ENCODE peak calls at places on chromosomes 16 and 17, in eight cellular contexts. K, Q, Y, C, E, I, L and P are unnamed samples.

GRCh38 chr16:26981266-26981938 is 85.3 kb upstream of the C16orf82 start:
- DNase-seq in C (no peak), L (no peak), I (no peak), K (no peak), E (no peak), Y (no peak), Q (no peak), P (no peak)

GRCh38 chr17:54948380-54948779 is 20.1 kb downstream of the COX11 start:
- DNase-seq in Q (no peak), L (no peak), C (no peak), I (no peak), K (no peak), E (no peak), Y (no peak), P (no peak)

GRCh38 chr17:27526603-27527002 is 70.4 kb downstream of the KSR1 start:
- DNase-seq in K (no peak), Y (peak; percentile 64), Q (peak; percentile 48), L (no peak), I (peak; percentile 35), E (no peak), C (no peak), P (no peak)

GRCh38 chr16:29012913-29013641 is 28.2 kb downstream of the LAT start:
- DNase-seq in C (peak; percentile 62), Q (no peak), L (no peak), Y (no peak), K (no peak), I (no peak), E (no peak), P (no peak)

GRCh38 chr17:12089809-12090384 is 69.2 kb downstream of the MAP2K4 start:
- DNase-seq in E (no peak), I (no peak), Q (no peak), L (no peak), K (no peak), Y (no peak), C (no peak), P (no peak)

GRCh38 chr17:2986925-2987324 is 76.5 kb downstream of the OR1D5 start:
- DNase-seq in Q (no peak), K (no peak), Y (no peak), E (no peak), I (no peak), C (no peak), L (no peak), P (no peak)

GRCh38 chr17:61345081-61345480 is 54.6 kb upstream of the TBX2 start:
- DNase-seq in E (no peak), I (no peak), Y (no peak), L (no peak), K (no peak), C (no peak), Q (no peak), P (no peak)

GRCh38 chr17:4209611-4210010 is 54.2 kb downstream of the ANKFY1 start:
- DNase-seq in Q (peak; percentile 32), I (peak; percentile 56), C (no peak), Y (no peak), L (no peak), E (no peak), K (peak; percentile 50), P (no peak)

GRCh38 chr16:24766057-24766456 is 36.6 kb downstream of the TNRC6A start:
- DNase-seq in E (no peak), K (no peak), I (no peak), C (no peak), Y (no peak), L (no peak), Q (no peak), P (no peak)

GRCh38 chr17:4519361-4519788 is 20.7 kb downstream of the SPNS2 start:
- DNase-seq in I (peak; percentile 83), L (no peak), Y (no peak), E (no peak), Q (peak; percentile 84), C (no peak), K (no peak), P (no peak)

GRCh38 chr16:56202036-56202435 is 10.7 kb downstream of the GNAO1 start:
- DNase-seq in Q (no peak), K (no peak), L (no peak), Y (peak; percentile 21), C (peak; percentile 59), I (no peak), E (no peak), P (no peak)

GRCh38 chr16:49859139-49859947 is 3.4 kb upstream of the ZNF423 start:
- DNase-seq in L (no peak), I (peak; percentile 87), E (peak; percentile 50), Q (peak; percentile 86), K (no peak), Y (no peak), C (no peak), P (no peak)

GRCh38 chr17:38598536-38598935 is 7.2 kb downstream of the SRCIN1 start:
- DNase-seq in Q (no peak), C (no peak), I (no peak), K (no peak), L (no peak), Y (peak; percentile 37), E (peak; percentile 69), P (peak; percentile 93)

GRCh38 chr17:413706-414440 is 61.3 kb upstream of the RPH3AL start:
- DNase-seq in K (no peak), Y (no peak), E (no peak), Q (no peak), L (no peak), C (no peak), I (no peak), P (no peak)